ENCODE peak calls at places on chromosomes 1 and 21, in nine cellular contexts. One of them, this sample, is unnamed.

GRCh38 chr1:232186936-232187335 is 443.0 kb downstream of the SIPA1L2 start:
- DNase-seq in GM12891: no peak
- DNase-seq in anterior cingulate cortex: no peak
- DNase-seq in stimulated activated effector memory CD8-positive, alpha-beta T cell treated with anti-CD3 and anti-CD28 coated beads, Interleukin-12 subunit alpha, Interleukin-12 subunit beta, amount 100 ng/mL, for 72 hours: no peak
- DNase-seq in activated naive CD4-positive, alpha-beta T cell treated with anti-CD3 and anti-CD28 coated beads, Interleukin-2, amount 10 ng/mL, durations not matched to agents 7 days and 5 days: no peak
- DNase-seq in AG09309: no peak
- DNase-seq in uterus: no peak
- DNase-seq in T-cell: no peak
- DNase-seq in sciatic nerve: no peak
- DNase-seq in this sample: no peak

GRCh38 chr1:231493421-231494185 is 34.9 kb upstream of the TSNAX start:
- DNase-seq in GM12891: peak
- DNase-seq in anterior cingulate cortex: no peak
- DNase-seq in stimulated activated effector memory CD8-positive, alpha-beta T cell treated with anti-CD3 and anti-CD28 coated beads, Interleukin-12 subunit alpha, Interleukin-12 subunit beta, amount 100 ng/mL, for 72 hours: no peak
- DNase-seq in activated naive CD4-positive, alpha-beta T cell treated with anti-CD3 and anti-CD28 coated beads, Interleukin-2, amount 10 ng/mL, durations not matched to agents 7 days and 5 days: no peak
- DNase-seq in AG09309: no peak
- DNase-seq in uterus: no peak
- DNase-seq in T-cell: no peak
- DNase-seq in sciatic nerve: no peak
- DNase-seq in this sample: no peak

GRCh38 chr1:3340548-3341235 is 113.8 kb upstream of the ARHGEF16 start:
- DNase-seq in GM12891: no peak
- DNase-seq in anterior cingulate cortex: no peak
- DNase-seq in stimulated activated effector memory CD8-positive, alpha-beta T cell treated with anti-CD3 and anti-CD28 coated beads, Interleukin-12 subunit alpha, Interleukin-12 subunit beta, amount 100 ng/mL, for 72 hours: no peak
- DNase-seq in activated naive CD4-positive, alpha-beta T cell treated with anti-CD3 and anti-CD28 coated beads, Interleukin-2, amount 10 ng/mL, durations not matched to agents 7 days and 5 days: no peak
- DNase-seq in AG09309: no peak
- DNase-seq in uterus: no peak
- DNase-seq in T-cell: no peak
- DNase-seq in sciatic nerve: no peak
- DNase-seq in this sample: no peak

GRCh38 chr21:40169971-40170370 is 302.7 kb downstream of the PCP4 start:
- DNase-seq in GM12891: no peak
- DNase-seq in anterior cingulate cortex: no peak
- DNase-seq in stimulated activated effector memory CD8-positive, alpha-beta T cell treated with anti-CD3 and anti-CD28 coated beads, Interleukin-12 subunit alpha, Interleukin-12 subunit beta, amount 100 ng/mL, for 72 hours: no peak
- DNase-seq in activated naive CD4-positive, alpha-beta T cell treated with anti-CD3 and anti-CD28 coated beads, Interleukin-2, amount 10 ng/mL, durations not matched to agents 7 days and 5 days: no peak
- DNase-seq in AG09309: no peak
- DNase-seq in uterus: no peak
- DNase-seq in T-cell: no peak
- DNase-seq in sciatic nerve: no peak
- DNase-seq in this sample: no peak

GRCh38 chr1:15703562-15703961 is 19.4 kb downstream of the PLEKHM2 start:
- DNase-seq in GM12891: no peak
- DNase-seq in anterior cingulate cortex: peak
- DNase-seq in stimulated activated effector memory CD8-positive, alpha-beta T cell treated with anti-CD3 and anti-CD28 coated beads, Interleukin-12 subunit alpha, Interleukin-12 subunit beta, amount 100 ng/mL, for 72 hours: no peak
- DNase-seq in activated naive CD4-positive, alpha-beta T cell treated with anti-CD3 and anti-CD28 coated beads, Interleukin-2, amount 10 ng/mL, durations not matched to agents 7 days and 5 days: no peak
- DNase-seq in AG09309: peak
- DNase-seq in uterus: peak
- DNase-seq in T-cell: no peak
- DNase-seq in sciatic nerve: peak
- DNase-seq in this sample: no peak

GRCh38 chr1:85681087-85681486 is 27.1 kb downstream of the ZNHIT6 start:
- DNase-seq in GM12891: no peak
- DNase-seq in anterior cingulate cortex: no peak
- DNase-seq in stimulated activated effector memory CD8-positive, alpha-beta T cell treated with anti-CD3 and anti-CD28 coated beads, Interleukin-12 subunit alpha, Interleukin-12 subunit beta, amount 100 ng/mL, for 72 hours: no peak
- DNase-seq in activated naive CD4-positive, alpha-beta T cell treated with anti-CD3 and anti-CD28 coated beads, Interleukin-2, amount 10 ng/mL, durations not matched to agents 7 days and 5 days: no peak
- DNase-seq in AG09309: peak
- DNase-seq in uterus: no peak
- DNase-seq in T-cell: no peak
- DNase-seq in sciatic nerve: no peak
- DNase-seq in this sample: no peak

GRCh38 chr1:160161965-160162705 is 10.7 kb downstream of the ATP1A4 start:
- DNase-seq in GM12891: no peak
- DNase-seq in anterior cingulate cortex: no peak
- DNase-seq in stimulated activated effector memory CD8-positive, alpha-beta T cell treated with anti-CD3 and anti-CD28 coated beads, Interleukin-12 subunit alpha, Interleukin-12 subunit beta, amount 100 ng/mL, for 72 hours: no peak
- DNase-seq in activated naive CD4-positive, alpha-beta T cell treated with anti-CD3 and anti-CD28 coated beads, Interleukin-2, amount 10 ng/mL, durations not matched to agents 7 days and 5 days: no peak
- DNase-seq in AG09309: no peak
- DNase-seq in uterus: no peak
- DNase-seq in T-cell: no peak
- DNase-seq in sciatic nerve: no peak
- DNase-seq in this sample: no peak

GRCh38 chr1:119713538-119714456 is 2.1 kb downstream of the PHGDH start:
- DNase-seq in GM12891: no peak
- DNase-seq in anterior cingulate cortex: peak
- DNase-seq in stimulated activated effector memory CD8-positive, alpha-beta T cell treated with anti-CD3 and anti-CD28 coated beads, Interleukin-12 subunit alpha, Interleukin-12 subunit beta, amount 100 ng/mL, for 72 hours: no peak
- DNase-seq in activated naive CD4-positive, alpha-beta T cell treated with anti-CD3 and anti-CD28 coated beads, Interleukin-2, amount 10 ng/mL, durations not matched to agents 7 days and 5 days: no peak
- DNase-seq in AG09309: no peak
- DNase-seq in uterus: no peak
- DNase-seq in T-cell: no peak
- DNase-seq in sciatic nerve: no peak
- DNase-seq in this sample: no peak

GRCh38 chr1:230827081-230827681 is 41.1 kb downstream of the C1orf198 start:
- DNase-seq in GM12891: no peak
- DNase-seq in anterior cingulate cortex: no peak
- DNase-seq in stimulated activated effector memory CD8-positive, alpha-beta T cell treated with anti-CD3 and anti-CD28 coated beads, Interleukin-12 subunit alpha, Interleukin-12 subunit beta, amount 100 ng/mL, for 72 hours: no peak
- DNase-seq in activated naive CD4-positive, alpha-beta T cell treated with anti-CD3 and anti-CD28 coated beads, Interleukin-2, amount 10 ng/mL, durations not matched to agents 7 days and 5 days: no peak
- DNase-seq in AG09309: no peak
- DNase-seq in uterus: peak
- DNase-seq in T-cell: no peak
- DNase-seq in sciatic nerve: peak
- DNase-seq in this sample: no peak

GRCh38 chr1:17567582-17567981 is 28.1 kb downstream of the ARHGEF10L start:
- DNase-seq in GM12891: no peak
- DNase-seq in anterior cingulate cortex: no peak
- DNase-seq in stimulated activated effector memory CD8-positive, alpha-beta T cell treated with anti-CD3 and anti-CD28 coated beads, Interleukin-12 subunit alpha, Interleukin-12 subunit beta, amount 100 ng/mL, for 72 hours: no peak
- DNase-seq in activated naive CD4-positive, alpha-beta T cell treated with anti-CD3 and anti-CD28 coated beads, Interleukin-2, amount 10 ng/mL, durations not matched to agents 7 days and 5 days: no peak
- DNase-seq in AG09309: no peak
- DNase-seq in uterus: peak
- DNase-seq in T-cell: no peak
- DNase-seq in sciatic nerve: no peak
- DNase-seq in this sample: no peak

GRCh38 chr1:2229032-2229920 is 1.2 kb downstream of the SKI start:
- DNase-seq in GM12891: no peak
- DNase-seq in anterior cingulate cortex: peak
- DNase-seq in stimulated activated effector memory CD8-positive, alpha-beta T cell treated with anti-CD3 and anti-CD28 coated beads, Interleukin-12 subunit alpha, Interleukin-12 subunit beta, amount 100 ng/mL, for 72 hours: no peak
- DNase-seq in activated naive CD4-positive, alpha-beta T cell treated with anti-CD3 and anti-CD28 coated beads, Interleukin-2, amount 10 ng/mL, durations not matched to agents 7 days and 5 days: peak
- DNase-seq in AG09309: no peak
- DNase-seq in uterus: peak
- DNase-seq in T-cell: peak
- DNase-seq in sciatic nerve: no peak
- DNase-seq in this sample: peak

GRCh38 chr1:199122532-199123311 is 483.9 kb downstream of the PTPRC start:
- DNase-seq in GM12891: no peak
- DNase-seq in anterior cingulate cortex: no peak
- DNase-seq in stimulated activated effector memory CD8-positive, alpha-beta T cell treated with anti-CD3 and anti-CD28 coated beads, Interleukin-12 subunit alpha, Interleukin-12 subunit beta, amount 100 ng/mL, for 72 hours: no peak
- DNase-seq in activated naive CD4-positive, alpha-beta T cell treated with anti-CD3 and anti-CD28 coated beads, Interleukin-2, amount 10 ng/mL, durations not matched to agents 7 days and 5 days: no peak
- DNase-seq in AG09309: peak
- DNase-seq in uterus: no peak
- DNase-seq in T-cell: no peak
- DNase-seq in sciatic nerve: no peak
- DNase-seq in this sample: no peak